ENCODE peak calls at places on chromosomes 7 and 10, in eight cellular contexts. One of them, this sample, is unnamed.

GRCh38 chr7:32091608-32092210 is 21.5 kb upstream of the PDE1C start:
- DNase-seq in neural crest cell: no peak
- DNase-seq in NCI-H2107: no peak
- DNase-seq in KG1: no peak
- DNase-seq in GM23338: no peak
- DNase-seq in left ventricle myocardium inferior: no peak
- DNase-seq in ELR: no peak
- DNase-seq in NCI-H2171: no peak
- DNase-seq in this sample: no peak

GRCh38 chr7:50140688-50141087 is 47.6 kb upstream of the ZPBP start:
- DNase-seq in neural crest cell: no peak
- DNase-seq in NCI-H2107: no peak
- DNase-seq in KG1: no peak
- DNase-seq in GM23338: no peak
- DNase-seq in left ventricle myocardium inferior: no peak
- DNase-seq in ELR: no peak
- DNase-seq in NCI-H2171: no peak
- DNase-seq in this sample: no peak

GRCh38 chr7:25716421-25716820 is 435.6 kb upstream of the NFE2L3 start:
- DNase-seq in neural crest cell: no peak
- DNase-seq in NCI-H2107: no peak
- DNase-seq in KG1: no peak
- DNase-seq in GM23338: no peak
- DNase-seq in left ventricle myocardium inferior: no peak
- DNase-seq in ELR: peak
- DNase-seq in NCI-H2171: no peak
- DNase-seq in this sample: peak

GRCh38 chr10:44848211-44848610 is 62.9 kb upstream of the TMEM72 start:
- DNase-seq in neural crest cell: no peak
- DNase-seq in NCI-H2107: no peak
- DNase-seq in KG1: no peak
- DNase-seq in GM23338: no peak
- DNase-seq in left ventricle myocardium inferior: no peak
- DNase-seq in ELR: no peak
- DNase-seq in NCI-H2171: no peak
- DNase-seq in this sample: no peak

GRCh38 chr10:33524966-33525365 is 190.5 kb upstream of the NRP1 start:
- DNase-seq in neural crest cell: no peak
- DNase-seq in NCI-H2107: no peak
- DNase-seq in KG1: no peak
- DNase-seq in GM23338: no peak
- DNase-seq in left ventricle myocardium inferior: no peak
- DNase-seq in ELR: no peak
- DNase-seq in NCI-H2171: no peak
- DNase-seq in this sample: no peak

GRCh38 chr10:131936756-131937155 is 35.9 kb downstream of the PPP2R2D start:
- DNase-seq in neural crest cell: no peak
- DNase-seq in NCI-H2107: no peak
- DNase-seq in KG1: no peak
- DNase-seq in GM23338: no peak
- DNase-seq in left ventricle myocardium inferior: no peak
- DNase-seq in ELR: no peak
- DNase-seq in NCI-H2171: no peak
- DNase-seq in this sample: no peak

GRCh38 chr7:106720641-106721040 is 59.7 kb upstream of the CCDC71L start:
- DNase-seq in neural crest cell: no peak
- DNase-seq in NCI-H2107: no peak
- DNase-seq in KG1: no peak
- DNase-seq in GM23338: no peak
- DNase-seq in left ventricle myocardium inferior: no peak
- DNase-seq in ELR: no peak
- DNase-seq in NCI-H2171: no peak
- DNase-seq in this sample: no peak

GRCh38 chr7:140898794-140899548 is 25.8 kb downstream of the BRAF start:
- DNase-seq in neural crest cell: no peak
- DNase-seq in NCI-H2107: no peak
- DNase-seq in KG1: no peak
- DNase-seq in GM23338: peak
- DNase-seq in left ventricle myocardium inferior: no peak
- DNase-seq in ELR: peak
- DNase-seq in NCI-H2171: no peak
- DNase-seq in this sample: no peak

GRCh38 chr7:155459133-155459866 is 1.4 kb downstream of the EN2 start:
- DNase-seq in neural crest cell: no peak
- DNase-seq in NCI-H2107: no peak
- DNase-seq in KG1: no peak
- DNase-seq in GM23338: peak
- DNase-seq in left ventricle myocardium inferior: no peak
- DNase-seq in ELR: no peak
- DNase-seq in NCI-H2171: no peak
- DNase-seq in this sample: no peak

GRCh38 chr10:18463673-18464211 is 187.6 kb downstream of the NSUN6 start:
- DNase-seq in neural crest cell: no peak
- DNase-seq in NCI-H2107: no peak
- DNase-seq in KG1: no peak
- DNase-seq in GM23338: no peak
- DNase-seq in left ventricle myocardium inferior: peak
- DNase-seq in ELR: no peak
- DNase-seq in NCI-H2171: no peak
- DNase-seq in this sample: no peak

GRCh38 chr7:135773451-135773850 is 24.8 kb upstream of the FAM180A start:
- DNase-seq in neural crest cell: no peak
- DNase-seq in NCI-H2107: peak
- DNase-seq in KG1: no peak
- DNase-seq in GM23338: no peak
- DNase-seq in left ventricle myocardium inferior: no peak
- DNase-seq in ELR: no peak
- DNase-seq in NCI-H2171: peak
- DNase-seq in this sample: no peak

GRCh38 chr10:99234739-99235468 is 748 bp downstream of the HPSE2 start:
- DNase-seq in neural crest cell: no peak
- DNase-seq in NCI-H2107: no peak
- DNase-seq in KG1: no peak
- DNase-seq in GM23338: peak
- DNase-seq in left ventricle myocardium inferior: no peak
- DNase-seq in ELR: no peak
- DNase-seq in NCI-H2171: no peak
- DNase-seq in this sample: no peak

GRCh38 chr7:155861480-155861868 is 49.2 kb upstream of the SHH start:
- DNase-seq in neural crest cell: no peak
- DNase-seq in NCI-H2107: no peak
- DNase-seq in KG1: no peak
- DNase-seq in GM23338: no peak
- DNase-seq in left ventricle myocardium inferior: no peak
- DNase-seq in ELR: no peak
- DNase-seq in NCI-H2171: no peak
- DNase-seq in this sample: no peak

GRCh38 chr10:71072820-71073205 is 139.6 kb upstream of the UNC5B start:
- DNase-seq in neural crest cell: no peak
- DNase-seq in NCI-H2107: no peak
- DNase-seq in KG1: no peak
- DNase-seq in GM23338: no peak
- DNase-seq in left ventricle myocardium inferior: no peak
- DNase-seq in ELR: no peak
- DNase-seq in NCI-H2171: no peak
- DNase-seq in this sample: no peak

GRCh38 chr10:34433241-34434076 is 381.6 kb downstream of the PARD3 start:
- DNase-seq in neural crest cell: no peak
- DNase-seq in NCI-H2107: no peak
- DNase-seq in KG1: no peak
- DNase-seq in GM23338: no peak
- DNase-seq in left ventricle myocardium inferior: no peak
- DNase-seq in ELR: peak
- DNase-seq in NCI-H2171: no peak
- DNase-seq in this sample: peak

GRCh38 chr10:14834588-14834987 is 3.2 kb downstream of the CDNF start:
- DNase-seq in neural crest cell: no peak
- DNase-seq in NCI-H2107: no peak
- DNase-seq in KG1: no peak
- DNase-seq in GM23338: peak
- DNase-seq in left ventricle myocardium inferior: no peak
- DNase-seq in ELR: no peak
- DNase-seq in NCI-H2171: no peak
- DNase-seq in this sample: no peak

GRCh38 chr7:36657031-36657660 is 67.1 kb downstream of the AOAH start:
- DNase-seq in neural crest cell: no peak
- DNase-seq in NCI-H2107: no peak
- DNase-seq in KG1: no peak
- DNase-seq in GM23338: no peak
- DNase-seq in left ventricle myocardium inferior: no peak
- DNase-seq in ELR: no peak
- DNase-seq in NCI-H2171: no peak
- DNase-seq in this sample: no peak

GRCh38 chr10:110815354-110816004 is 56.2 kb upstream of the PDCD4 start:
- DNase-seq in neural crest cell: no peak
- DNase-seq in NCI-H2107: no peak
- DNase-seq in KG1: no peak
- DNase-seq in GM23338: no peak
- DNase-seq in left ventricle myocardium inferior: peak
- DNase-seq in ELR: no peak
- DNase-seq in NCI-H2171: no peak
- DNase-seq in this sample: no peak

GRCh38 chr10:117477961-117478670 is 64.4 kb upstream of the EMX2 start:
- DNase-seq in neural crest cell: no peak
- DNase-seq in NCI-H2107: no peak
- DNase-seq in KG1: no peak
- DNase-seq in GM23338: no peak
- DNase-seq in left ventricle myocardium inferior: no peak
- DNase-seq in ELR: peak
- DNase-seq in NCI-H2171: no peak
- DNase-seq in this sample: no peak

GRCh38 chr7:155291045-155291530 is 6.6 kb upstream of the INSIG1 start:
- DNase-seq in neural crest cell: no peak
- DNase-seq in NCI-H2107: no peak
- DNase-seq in KG1: no peak
- DNase-seq in GM23338: no peak
- DNase-seq in left ventricle myocardium inferior: no peak
- DNase-seq in ELR: peak
- DNase-seq in NCI-H2171: no peak
- DNase-seq in this sample: peak

GRCh38 chr10:13219685-13220670 is 14.2 kb downstream of the UCMA start:
- DNase-seq in neural crest cell: no peak
- DNase-seq in NCI-H2107: no peak
- DNase-seq in KG1: no peak
- DNase-seq in GM23338: peak
- DNase-seq in left ventricle myocardium inferior: no peak
- DNase-seq in ELR: peak
- DNase-seq in NCI-H2171: no peak
- DNase-seq in this sample: no peak

GRCh38 chr7:91264924-91265681 is 870 bp downstream of the FZD1 start:
- DNase-seq in neural crest cell: peak
- DNase-seq in NCI-H2107: peak
- DNase-seq in KG1: peak
- DNase-seq in GM23338: peak
- DNase-seq in left ventricle myocardium inferior: peak
- DNase-seq in ELR: peak
- DNase-seq in NCI-H2171: peak
- DNase-seq in this sample: peak

GRCh38 chr7:96993980-96994379 is 11.4 kb upstream of the DLX6 start:
- DNase-seq in neural crest cell: no peak
- DNase-seq in NCI-H2107: no peak
- DNase-seq in KG1: no peak
- DNase-seq in GM23338: no peak
- DNase-seq in left ventricle myocardium inferior: no peak
- DNase-seq in ELR: no peak
- DNase-seq in NCI-H2171: no peak
- DNase-seq in this sample: no peak

GRCh38 chr10:113449151-113449695 is 103.6 kb upstream of the HABP2 start:
- DNase-seq in neural crest cell: no peak
- DNase-seq in NCI-H2107: no peak
- DNase-seq in KG1: no peak
- DNase-seq in GM23338: no peak
- DNase-seq in left ventricle myocardium inferior: no peak
- DNase-seq in ELR: no peak
- DNase-seq in NCI-H2171: no peak
- DNase-seq in this sample: no peak

GRCh38 chr7:56046728-56047445 is 4.4 kb downstream of the PSPH start:
- DNase-seq in neural crest cell: no peak
- DNase-seq in NCI-H2107: no peak
- DNase-seq in KG1: no peak
- DNase-seq in GM23338: no peak
- DNase-seq in left ventricle myocardium inferior: no peak
- DNase-seq in ELR: no peak
- DNase-seq in NCI-H2171: no peak
- DNase-seq in this sample: peak

GRCh38 chr10:115706482-115707076 is 566.4 kb downstream of the GFRA1 start:
- DNase-seq in neural crest cell: peak
- DNase-seq in NCI-H2107: no peak
- DNase-seq in KG1: no peak
- DNase-seq in GM23338: peak
- DNase-seq in left ventricle myocardium inferior: no peak
- DNase-seq in ELR: peak
- DNase-seq in NCI-H2171: peak
- DNase-seq in this sample: no peak

GRCh38 chr10:86303626-86304025 is 63.0 kb downstream of the GRID1 start:
- DNase-seq in neural crest cell: no peak
- DNase-seq in NCI-H2107: no peak
- DNase-seq in KG1: no peak
- DNase-seq in GM23338: no peak
- DNase-seq in left ventricle myocardium inferior: no peak
- DNase-seq in ELR: no peak
- DNase-seq in NCI-H2171: no peak
- DNase-seq in this sample: no peak

GRCh38 chr7:1480670-1481069 is 21.4 kb upstream of the MICALL2 start:
- DNase-seq in neural crest cell: no peak
- DNase-seq in NCI-H2107: no peak
- DNase-seq in KG1: no peak
- DNase-seq in GM23338: no peak
- DNase-seq in left ventricle myocardium inferior: no peak
- DNase-seq in ELR: no peak
- DNase-seq in NCI-H2171: no peak
- DNase-seq in this sample: no peak

GRCh38 chr10:71297343-71297742 is 21.7 kb upstream of the SLC29A3 start:
- DNase-seq in neural crest cell: no peak
- DNase-seq in NCI-H2107: no peak
- DNase-seq in KG1: no peak
- DNase-seq in GM23338: no peak
- DNase-seq in left ventricle myocardium inferior: no peak
- DNase-seq in ELR: no peak
- DNase-seq in NCI-H2171: no peak
- DNase-seq in this sample: no peak

GRCh38 chr7:12895296-12895695 is 207.9 kb downstream of the ARL4A start:
- DNase-seq in neural crest cell: no peak
- DNase-seq in NCI-H2107: no peak
- DNase-seq in KG1: no peak
- DNase-seq in GM23338: no peak
- DNase-seq in left ventricle myocardium inferior: no peak
- DNase-seq in ELR: no peak
- DNase-seq in NCI-H2171: no peak
- DNase-seq in this sample: no peak

GRCh38 chr7:17185690-17186070 is 112.8 kb upstream of the AHR start:
- DNase-seq in neural crest cell: no peak
- DNase-seq in NCI-H2107: no peak
- DNase-seq in KG1: no peak
- DNase-seq in GM23338: no peak
- DNase-seq in left ventricle myocardium inferior: no peak
- DNase-seq in ELR: peak
- DNase-seq in NCI-H2171: no peak
- DNase-seq in this sample: no peak

GRCh38 chr10:26486985-26487850 is 49.1 kb downstream of the APBB1IP start:
- DNase-seq in neural crest cell: no peak
- DNase-seq in NCI-H2107: no peak
- DNase-seq in KG1: no peak
- DNase-seq in GM23338: no peak
- DNase-seq in left ventricle myocardium inferior: no peak
- DNase-seq in ELR: peak
- DNase-seq in NCI-H2171: no peak
- DNase-seq in this sample: no peak

GRCh38 chr10:30637881-30638467 is 8.4 kb upstream of the LYZL2 start:
- DNase-seq in neural crest cell: no peak
- DNase-seq in NCI-H2107: no peak
- DNase-seq in KG1: no peak
- DNase-seq in GM23338: no peak
- DNase-seq in left ventricle myocardium inferior: no peak
- DNase-seq in ELR: peak
- DNase-seq in NCI-H2171: no peak
- DNase-seq in this sample: peak

GRCh38 chr7:50333266-50333665 is 28.8 kb downstream of the IKZF1 start:
- DNase-seq in neural crest cell: no peak
- DNase-seq in NCI-H2107: no peak
- DNase-seq in KG1: no peak
- DNase-seq in GM23338: peak
- DNase-seq in left ventricle myocardium inferior: no peak
- DNase-seq in ELR: no peak
- DNase-seq in NCI-H2171: no peak
- DNase-seq in this sample: no peak

This sample was measured in hepatic stellate cell.